ENCODE peak calls at places on chromosomes 7 and 10, in eight cellular contexts. X, T, L, D, R, U, S and H are unnamed samples.

GRCh38 chr7:16933296-16934248 is 51.8 kb upstream of the AGR3 start:
- DNase-seq in R (no peak), T (no peak), U (no peak), D (no peak), X (no peak), L (no peak), S (no peak), H (no peak)

GRCh38 chr10:42885491-42886270 is 103.1 kb downstream of the BMS1 start:
- DNase-seq in U (peak), R (no peak), T (peak), X (no peak), D (no peak), L (no peak), S (peak), H (no peak)

GRCh38 chr7:131363719-131364118 is 36.0 kb downstream of the MKLN1 start:
- DNase-seq in U (no peak), S (no peak), R (no peak), X (no peak), T (no peak), D (no peak), L (no peak), H (no peak)

GRCh38 chr7:6607651-6608051 is 7.8 kb upstream of the ZNF853 start:
- DNase-seq in S (no peak), R (no peak), X (no peak), L (no peak), D (no peak), T (no peak), U (no peak), H (no peak)

GRCh38 chr10:100969175-100970075 is at the start of gene SEMA4G:
- DNase-seq in X (no peak), D (peak), R (peak), T (peak), U (peak), S (peak), L (peak), H (peak)

GRCh38 chr7:13641699-13642098 is 347.8 kb downstream of the ETV1 start:
- DNase-seq in R (no peak), S (no peak), L (no peak), D (no peak), X (no peak), U (no peak), T (no peak), H (no peak)

GRCh38 chr10:113820507-113820906 is 33.4 kb downstream of the DCLRE1A start:
- DNase-seq in R (peak), U (no peak), X (no peak), D (no peak), L (peak), T (no peak), S (peak), H (no peak)

GRCh38 chr10:28997736-28998135 is 291.1 kb upstream of the LYZL1 start:
- DNase-seq in T (no peak), S (no peak), X (no peak), R (no peak), U (no peak), L (no peak), D (no peak), H (peak)

GRCh38 chr7:158356454-158356853 is 231.2 kb downstream of the PTPRN2 start:
- DNase-seq in S (peak), D (no peak), T (peak), R (no peak), X (no peak), U (no peak), L (no peak), H (no peak)

GRCh38 chr7:158355456-158356065 is 232.1 kb downstream of the PTPRN2 start:
- DNase-seq in U (no peak), T (peak), S (peak), X (no peak), L (no peak), D (no peak), R (peak), H (peak)

GRCh38 chr7:158354861-158355260 is 232.8 kb downstream of the PTPRN2 start:
- DNase-seq in L (no peak), S (no peak), X (no peak), R (no peak), D (no peak), T (no peak), U (no peak), H (no peak)

GRCh38 chr7:158351481-158351880 is 236.1 kb downstream of the PTPRN2 start:
- DNase-seq in S (peak), R (no peak), T (no peak), D (no peak), U (no peak), L (no peak), X (no peak), H (no peak)

DNA sequence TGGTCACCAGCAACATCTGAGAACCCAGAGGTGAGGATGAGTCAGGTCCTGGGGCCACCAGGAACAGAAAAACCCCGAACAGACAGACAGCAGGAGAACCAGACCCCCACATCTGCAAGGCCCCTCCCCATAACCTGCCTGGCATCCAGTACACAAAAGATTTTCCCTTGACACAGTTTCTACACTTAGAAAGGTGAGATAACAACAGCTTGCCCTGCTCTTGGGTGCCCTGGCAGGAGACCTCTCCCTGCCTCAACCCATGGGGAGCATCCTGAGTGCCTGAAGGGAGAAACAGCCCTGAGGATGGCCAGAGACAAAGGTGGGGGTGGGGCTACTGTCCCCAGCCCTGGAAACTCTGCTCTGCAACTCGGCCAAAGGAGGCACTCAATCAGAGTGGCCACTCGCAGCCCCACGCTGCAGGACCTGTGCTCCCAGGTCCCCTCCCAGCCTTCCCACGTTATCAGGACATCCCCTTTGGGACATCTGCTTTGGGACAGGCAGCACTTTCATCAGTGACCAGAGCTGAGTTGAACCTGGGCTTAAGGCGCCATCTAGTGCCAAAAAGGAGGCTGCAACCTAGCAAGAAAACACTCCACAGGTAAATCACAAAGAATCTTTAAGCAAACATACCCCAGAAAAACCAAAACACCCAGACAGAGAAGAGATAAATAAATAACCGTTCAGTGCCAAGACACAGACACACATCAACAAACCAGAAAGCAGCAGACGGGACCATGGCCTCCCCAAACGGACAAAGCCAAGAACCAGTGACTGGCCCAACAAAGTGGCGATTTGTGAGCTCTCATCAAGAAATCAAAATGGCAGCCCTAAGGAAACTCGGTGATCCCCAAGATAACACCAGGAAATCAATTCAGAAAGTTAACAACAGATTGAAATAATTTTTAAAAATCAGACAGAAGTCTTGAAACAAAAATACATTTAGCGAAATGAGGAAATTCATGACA is 233.7 kb downstream of the PTPRN2 start:
- DNase-seq in D (no peak), S (peak), U (no peak), R (peak), T (no peak), X (no peak), L (no peak), H (no peak)
- TF ChIP-seq CTCF in D (no peak), S (peak), U (no peak), R (peak), T (no peak), X (no peak), L (peak), H (no peak)

GRCh38 chr7:134892963-134893362 is 93.3 kb upstream of the AGBL3 start:
- DNase-seq in D (no peak), L (no peak), S (no peak), R (no peak), X (no peak), T (no peak), U (no peak), H (no peak)
- H3K4me3 ChIP-seq in D (no peak), L (no peak), S (peak), R (peak), X (no peak), T (peak), U (peak), H (no peak)

DNA sequence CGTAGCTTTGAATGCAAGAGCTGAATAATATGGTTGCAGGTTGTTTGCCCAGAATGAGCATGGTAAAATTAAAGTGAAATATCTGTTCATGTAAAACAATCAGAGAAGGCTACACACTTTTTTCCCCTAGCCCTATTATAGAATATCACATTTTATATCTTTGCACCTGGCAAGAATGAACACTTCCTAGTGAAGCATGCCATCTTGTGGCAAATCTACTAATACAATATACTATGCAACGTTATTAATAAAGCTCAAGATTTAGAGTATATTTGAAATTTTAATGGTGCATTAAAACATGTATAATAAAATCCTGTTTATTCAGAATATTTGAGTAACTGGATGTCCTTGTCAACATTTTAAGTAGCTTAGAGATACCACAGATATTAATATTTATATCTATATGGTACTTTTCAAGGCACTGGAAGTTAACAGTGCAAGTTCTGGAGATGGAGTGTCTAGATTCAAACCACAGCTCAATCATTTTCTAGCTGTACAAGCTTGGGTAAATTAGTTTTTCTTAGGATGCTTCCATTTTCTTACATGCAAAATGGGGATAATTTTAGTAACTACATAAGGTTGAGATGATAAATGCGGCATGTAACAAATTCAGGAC is 643.1 kb upstream of the SEMA3D start:
- DNase-seq in R (no peak), U (no peak), S (no peak), L (peak), D (no peak), T (no peak), X (no peak), H (no peak)
- TF ChIP-seq CTCF in R (peak), U (no peak), S (peak), L (peak), D (peak), T (no peak), X (peak), H (no peak)

DNA sequence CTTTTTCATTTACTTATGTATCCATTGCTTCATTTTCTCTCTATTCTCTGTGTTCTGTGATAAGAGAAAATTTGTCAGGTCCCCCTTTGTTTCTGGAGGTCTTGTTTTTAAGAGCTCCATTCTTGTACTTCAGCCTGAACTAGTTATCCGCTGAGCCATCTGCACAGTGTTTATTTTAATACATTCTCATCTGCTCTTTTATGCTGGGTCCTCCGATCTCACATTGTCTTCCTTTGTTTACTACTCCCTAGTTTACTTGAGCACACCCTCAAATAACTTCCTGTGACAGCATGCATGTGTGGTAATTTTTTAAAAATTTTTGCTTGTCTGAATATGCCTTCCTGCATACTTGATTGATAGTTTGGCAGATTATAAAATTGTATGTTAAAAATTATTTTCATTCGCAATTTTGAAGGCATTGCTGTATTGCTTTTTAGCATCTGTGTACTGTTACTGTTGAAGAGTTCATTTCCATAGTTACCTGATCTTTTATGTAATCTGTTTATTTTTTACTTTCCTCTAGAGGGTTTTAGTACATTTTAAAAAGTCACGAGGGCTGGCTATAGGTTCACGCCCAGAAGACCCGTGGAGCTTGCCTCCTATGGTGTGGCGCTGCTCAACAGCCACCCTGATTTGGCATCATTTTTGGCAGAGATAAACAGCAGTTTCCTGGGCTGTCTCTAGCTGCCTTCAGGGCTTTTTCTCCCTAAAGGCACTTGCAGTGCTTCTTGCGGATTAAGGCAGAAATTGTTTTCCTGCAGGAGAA is 31.9 kb downstream of the RSBN1L start:
- DNase-seq in T (no peak), X (no peak), L (peak), U (peak), S (peak), R (peak), D (no peak), H (no peak)
- H3K4me3 ChIP-seq in T (no peak), X (no peak), L (no peak), U (peak), S (no peak), R (no peak), D (no peak), H (no peak)

GRCh38 chr10:19168584-19168983 is 120.0 kb downstream of the MALRD1 start:
- DNase-seq in L (peak), X (no peak), S (peak), D (no peak), R (peak), U (no peak), T (no peak), H (no peak)
- TF ChIP-seq CTCF in L (no peak), X (no peak), S (peak), D (no peak), R (peak), U (no peak), T (no peak), H (no peak)

GRCh38 chr10:4241724-4242345 is 456.8 kb upstream of the KLF6 start:
- DNase-seq in S (peak), D (no peak), L (peak), U (no peak), T (no peak), R (peak), X (peak), H (no peak)
- H3K4me3 ChIP-seq in S (peak), D (no peak), L (no peak), U (peak), T (peak), R (no peak), X (peak), H (no peak)

DNA sequence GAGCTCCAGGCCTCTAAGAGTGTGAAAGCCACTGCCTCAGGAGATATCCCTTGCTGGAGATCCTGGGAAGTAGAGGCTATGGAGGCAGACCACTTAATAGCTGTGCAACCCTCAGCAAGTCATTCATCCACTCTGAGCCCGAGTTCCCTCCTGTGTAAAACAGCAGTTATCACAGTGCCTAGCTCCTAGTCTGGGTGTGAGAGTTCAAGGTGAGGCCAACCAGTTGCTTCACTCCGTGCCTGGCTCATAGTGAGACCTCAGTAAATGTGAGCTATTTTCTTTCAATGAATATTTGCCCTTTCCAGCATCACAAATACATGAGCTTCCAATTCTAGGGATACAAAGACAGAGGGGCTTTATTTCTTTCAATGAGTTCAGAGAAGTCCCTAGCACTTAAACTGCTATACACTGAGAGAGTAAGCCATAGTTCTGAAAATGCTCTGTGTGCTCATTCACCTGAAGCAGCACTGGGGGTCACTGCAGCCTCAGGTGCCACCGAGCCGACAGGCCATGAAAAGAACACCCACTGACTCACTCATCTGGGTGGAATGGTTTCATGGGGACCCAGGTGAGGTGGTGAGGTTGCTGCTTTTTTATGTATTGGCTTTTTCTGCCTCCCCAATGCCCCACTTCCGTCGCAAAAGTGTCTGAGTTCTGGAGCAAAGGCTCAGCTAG is 259.8 kb downstream of the KCNMA1 start:
- DNase-seq in T (no peak), U (no peak), R (no peak), X (no peak), S (peak), L (no peak), D (no peak), H (no peak)
- TF ChIP-seq CTCF in T (no peak), U (peak), R (no peak), X (no peak), S (peak), L (no peak), D (no peak), H (no peak)

GRCh38 chr10:5813091-5813340 is 218 bp downstream of the GDI2 start:
- DNase-seq in R (no peak), L (no peak), U (no peak), X (no peak), T (no peak), S (no peak), D (no peak), H (no peak)

GRCh38 chr10:5811387-5811821 is 1.8 kb downstream of the GDI2 start:
- DNase-seq in R (peak), X (peak), D (no peak), S (no peak), U (no peak), T (no peak), L (peak), H (no peak)

GRCh38 chr10:5812283-5813090 is 747 bp downstream of the GDI2 start:
- DNase-seq in D (peak), T (no peak), R (peak), X (no peak), U (no peak), L (peak), S (peak), H (peak)

GRCh38 chr10:5809541-5810154 is 3.6 kb downstream of the GDI2 start:
- DNase-seq in T (no peak), L (no peak), R (no peak), S (no peak), U (no peak), X (no peak), D (no peak), H (no peak)

DNA sequence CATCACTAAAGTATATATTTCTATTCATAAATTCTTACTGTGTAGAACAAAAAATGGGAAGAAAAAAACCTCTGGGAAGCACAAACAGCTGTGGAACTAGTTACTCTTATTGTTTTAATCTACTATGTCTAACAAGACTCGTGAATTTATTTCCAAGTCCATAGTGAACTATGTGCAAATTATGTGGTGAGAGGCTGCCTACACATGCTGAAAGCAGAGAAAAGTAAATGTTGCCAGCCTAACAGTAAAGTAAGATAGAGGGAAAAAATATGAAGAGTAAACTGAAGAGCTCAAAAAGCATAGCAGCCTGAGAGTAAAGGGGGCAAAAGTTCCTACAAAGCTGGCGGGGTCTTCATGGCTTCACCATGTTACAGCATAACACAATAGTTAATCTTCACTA is 3.0 kb downstream of the GDI2 start:
- DNase-seq in S (no peak), L (no peak), T (no peak), D (no peak), U (no peak), X (no peak), R (no peak), H (no peak)
- H3K4me3 ChIP-seq in S (peak), L (peak), T (no peak), D (no peak), U (no peak), X (no peak), R (peak), H (no peak)